ENCODE peak calls at places on chromosomes 3 and 15, in five cellular contexts. One of them, this sample, is unnamed.

GRCh38 chr15:66459818-66460615 is 37.5 kb downstream of the SNAPC5 start:
- DNase-seq in dorsolateral prefrontal cortex: no peak
- DNase-seq in Calu3: no peak
- DNase-seq in AG10803: peak; percentile 44
- DNase-seq in bronchial epithelial cell: peak; percentile 95
- DNase-seq in this sample: no peak

GRCh38 chr3:151169700-151170224 is 33.3 kb downstream of the GPR171 start:
- DNase-seq in dorsolateral prefrontal cortex: no peak
- DNase-seq in Calu3: no peak
- DNase-seq in AG10803: peak; percentile 30
- DNase-seq in bronchial epithelial cell: no peak
- DNase-seq in this sample: no peak

GRCh38 chr3:38267689-38268477 is 2.3 kb downstream of the SLC22A13 start:
- DNase-seq in dorsolateral prefrontal cortex: no peak
- DNase-seq in Calu3: no peak
- DNase-seq in AG10803: no peak
- DNase-seq in bronchial epithelial cell: no peak
- DNase-seq in this sample: no peak

GRCh38 chr3:134952372-134952771 is 157.3 kb downstream of the EPHB1 start:
- DNase-seq in dorsolateral prefrontal cortex: no peak
- DNase-seq in Calu3: no peak
- DNase-seq in AG10803: no peak
- DNase-seq in bronchial epithelial cell: no peak
- DNase-seq in this sample: no peak

GRCh38 chr15:80562846-80563245 is 132.3 kb upstream of the ABHD17C start:
- DNase-seq in dorsolateral prefrontal cortex: no peak
- DNase-seq in Calu3: no peak
- DNase-seq in AG10803: no peak
- DNase-seq in bronchial epithelial cell: no peak
- DNase-seq in this sample: no peak

GRCh38 chr15:79179597-79179996 is 89.0 kb upstream of the RASGRF1 start:
- DNase-seq in dorsolateral prefrontal cortex: no peak
- DNase-seq in Calu3: no peak
- DNase-seq in AG10803: no peak
- DNase-seq in bronchial epithelial cell: no peak
- DNase-seq in this sample: no peak

GRCh38 chr15:93007994-93008393 is 81.0 kb downstream of the RGMA start:
- DNase-seq in dorsolateral prefrontal cortex: no peak
- DNase-seq in Calu3: no peak
- DNase-seq in AG10803: no peak
- DNase-seq in bronchial epithelial cell: no peak
- DNase-seq in this sample: no peak

GRCh38 chr3:11662392-11662990 is 18.8 kb upstream of the VGLL4 start:
- DNase-seq in dorsolateral prefrontal cortex: no peak
- DNase-seq in Calu3: no peak
- DNase-seq in AG10803: peak; percentile 36
- DNase-seq in bronchial epithelial cell: peak; percentile 29
- DNase-seq in this sample: no peak

GRCh38 chr15:47652213-47652852 is 65.0 kb upstream of the SEMA6D start:
- DNase-seq in dorsolateral prefrontal cortex: no peak
- DNase-seq in Calu3: no peak
- DNase-seq in AG10803: no peak
- DNase-seq in bronchial epithelial cell: no peak
- DNase-seq in this sample: no peak

GRCh38 chr15:65914981-65915925 is 46.0 kb downstream of the RAB11A start:
- DNase-seq in dorsolateral prefrontal cortex: no peak
- DNase-seq in Calu3: no peak
- DNase-seq in AG10803: no peak
- DNase-seq in bronchial epithelial cell: no peak
- DNase-seq in this sample: no peak

GRCh38 chr15:74011610-74012009 is 17.1 kb downstream of the PML start:
- DNase-seq in dorsolateral prefrontal cortex: no peak
- DNase-seq in Calu3: no peak
- DNase-seq in AG10803: peak; percentile 42
- DNase-seq in bronchial epithelial cell: no peak
- DNase-seq in this sample: no peak
- TF ChIP-seq CTCF in dorsolateral prefrontal cortex: no peak
- TF ChIP-seq CTCF in Calu3: no peak
- TF ChIP-seq CTCF in AG10803: no peak
- TF ChIP-seq CTCF in bronchial epithelial cell: no peak
- TF ChIP-seq CTCF in this sample: no peak

GRCh38 chr3:138479355-138479964 is 45.0 kb downstream of the ESYT3 start:
- DNase-seq in dorsolateral prefrontal cortex: no peak
- DNase-seq in Calu3: peak; percentile 79
- DNase-seq in AG10803: peak; percentile 22
- DNase-seq in bronchial epithelial cell: peak; percentile 42
- DNase-seq in this sample: peak; percentile 60
- TF ChIP-seq CTCF in dorsolateral prefrontal cortex: peak; percentile 48
- TF ChIP-seq CTCF in Calu3: peak; percentile 92
- TF ChIP-seq CTCF in AG10803: peak; percentile 86
- TF ChIP-seq CTCF in bronchial epithelial cell: peak; percentile 73
- TF ChIP-seq CTCF in this sample: peak; percentile 77

GRCh38 chr15:90644526-90644925 is 72.6 kb upstream of the BLM start:
- DNase-seq in dorsolateral prefrontal cortex: no peak
- DNase-seq in Calu3: no peak
- DNase-seq in AG10803: no peak
- DNase-seq in bronchial epithelial cell: no peak
- DNase-seq in this sample: no peak

GRCh38 chr15:90640862-90641261 is 76.3 kb upstream of the BLM start:
- DNase-seq in dorsolateral prefrontal cortex: no peak
- DNase-seq in Calu3: no peak
- DNase-seq in AG10803: no peak
- DNase-seq in bronchial epithelial cell: no peak
- DNase-seq in this sample: no peak

GRCh38 chr15:90641581-90642463 is 75.3 kb upstream of the BLM start:
- DNase-seq in dorsolateral prefrontal cortex: no peak
- DNase-seq in Calu3: no peak
- DNase-seq in AG10803: no peak
- DNase-seq in bronchial epithelial cell: no peak
- DNase-seq in this sample: no peak

GRCh38 chr15:90643301-90643632 is 73.9 kb upstream of the BLM start:
- DNase-seq in dorsolateral prefrontal cortex: no peak
- DNase-seq in Calu3: no peak
- DNase-seq in AG10803: no peak
- DNase-seq in bronchial epithelial cell: no peak
- DNase-seq in this sample: no peak

DNA sequence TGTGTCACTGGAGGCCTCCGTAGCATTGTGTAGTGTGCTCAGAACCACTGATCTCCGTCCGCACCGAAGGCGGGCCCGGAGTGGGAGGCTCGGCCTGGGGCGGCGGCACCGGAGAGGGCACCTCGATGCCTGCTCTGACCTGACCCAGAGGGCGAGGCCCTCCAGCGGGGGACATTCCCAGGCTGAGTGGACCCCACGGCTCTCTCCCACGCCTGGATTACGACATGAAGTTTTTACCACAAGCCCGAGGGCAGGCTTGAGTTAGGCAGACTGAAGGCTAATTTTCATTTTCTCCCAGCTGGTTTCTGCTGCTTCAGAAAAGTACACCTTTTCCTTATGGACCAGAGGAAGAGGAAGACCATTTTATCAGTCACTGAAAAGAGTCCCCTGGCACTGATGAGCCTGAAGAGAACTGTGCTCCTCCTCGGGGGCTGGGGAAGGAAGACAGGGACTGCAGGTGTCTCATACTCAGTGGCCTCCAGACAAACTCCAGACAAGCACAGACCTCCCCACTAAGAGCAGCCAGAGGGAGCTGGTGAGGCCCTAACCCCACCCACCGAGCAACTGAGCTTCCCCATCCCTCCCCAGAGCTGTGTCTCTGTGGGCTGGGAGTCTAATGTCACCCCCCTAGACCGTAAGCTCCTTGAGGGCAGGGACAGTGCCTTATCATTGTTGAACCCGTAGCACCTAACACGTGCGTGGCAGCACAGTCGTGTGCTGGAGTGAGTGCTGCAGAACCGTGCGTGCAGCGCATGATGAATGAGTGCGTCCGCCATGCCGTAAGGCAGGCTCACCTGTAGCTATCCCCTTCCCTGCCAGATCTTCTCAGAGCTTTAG is 74.5 kb upstream of the BLM start:
- DNase-seq in dorsolateral prefrontal cortex: no peak
- DNase-seq in Calu3: no peak
- DNase-seq in AG10803: no peak
- DNase-seq in bronchial epithelial cell: no peak
- DNase-seq in this sample: no peak
- TF ChIP-seq CTCF in dorsolateral prefrontal cortex: no peak
- TF ChIP-seq CTCF in Calu3: no peak
- TF ChIP-seq CTCF in AG10803: peak; percentile 15
- TF ChIP-seq CTCF in bronchial epithelial cell: peak; percentile 11
- TF ChIP-seq CTCF in this sample: no peak

DNA sequence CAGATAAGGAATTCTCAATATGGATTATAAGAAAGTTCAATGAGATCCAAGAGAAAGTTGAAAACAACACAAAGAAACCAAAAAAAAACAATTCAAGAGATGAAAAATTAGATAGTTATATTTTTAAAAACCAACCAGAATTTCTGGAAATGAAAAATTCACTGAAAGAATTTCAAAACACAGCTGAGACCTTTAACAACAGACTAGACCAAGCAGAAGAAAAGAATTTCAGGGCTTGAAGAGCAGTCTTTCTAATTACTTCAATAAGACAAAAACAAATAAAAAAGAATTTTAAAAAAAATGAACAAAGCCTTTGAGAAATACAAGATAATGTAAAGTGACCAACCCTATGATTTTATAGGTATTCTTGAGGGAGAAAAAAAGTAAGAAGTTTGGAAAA is 155.4 kb downstream of the ZMAT3 start:
- DNase-seq in dorsolateral prefrontal cortex: no peak
- DNase-seq in Calu3: no peak
- DNase-seq in AG10803: no peak
- DNase-seq in bronchial epithelial cell: no peak
- DNase-seq in this sample: no peak
- TF ChIP-seq CTCF in dorsolateral prefrontal cortex: no peak
- TF ChIP-seq CTCF in Calu3: no peak
- TF ChIP-seq CTCF in AG10803: no peak
- TF ChIP-seq CTCF in bronchial epithelial cell: no peak
- TF ChIP-seq CTCF in this sample: no peak

GRCh38 chr15:90138071-90138833 is 36.0 kb upstream of the IDH2 start:
- DNase-seq in dorsolateral prefrontal cortex: no peak
- DNase-seq in Calu3: no peak
- DNase-seq in AG10803: no peak
- DNase-seq in bronchial epithelial cell: no peak
- DNase-seq in this sample: no peak
- TF ChIP-seq CTCF in dorsolateral prefrontal cortex: no peak
- TF ChIP-seq CTCF in Calu3: no peak
- TF ChIP-seq CTCF in AG10803: no peak
- TF ChIP-seq CTCF in bronchial epithelial cell: no peak
- TF ChIP-seq CTCF in this sample: no peak

GRCh38 chr3:4865714-4866113 is 113.5 kb upstream of the BHLHE40 start:
- DNase-seq in dorsolateral prefrontal cortex: no peak
- DNase-seq in Calu3: no peak
- DNase-seq in AG10803: no peak
- DNase-seq in bronchial epithelial cell: no peak
- DNase-seq in this sample: no peak
- TF ChIP-seq CTCF in dorsolateral prefrontal cortex: no peak
- TF ChIP-seq CTCF in Calu3: no peak
- TF ChIP-seq CTCF in AG10803: no peak
- TF ChIP-seq CTCF in bronchial epithelial cell: no peak
- TF ChIP-seq CTCF in this sample: no peak

GRCh38 chr15:83657549-83657948 is 3.6 kb downstream of the ADAMTSL3 start:
- DNase-seq in dorsolateral prefrontal cortex: no peak
- DNase-seq in Calu3: no peak
- DNase-seq in AG10803: no peak
- DNase-seq in bronchial epithelial cell: no peak
- DNase-seq in this sample: no peak
- TF ChIP-seq CTCF in dorsolateral prefrontal cortex: no peak
- TF ChIP-seq CTCF in Calu3: peak; percentile 45
- TF ChIP-seq CTCF in AG10803: no peak
- TF ChIP-seq CTCF in bronchial epithelial cell: no peak
- TF ChIP-seq CTCF in this sample: peak; percentile 42

DNA sequence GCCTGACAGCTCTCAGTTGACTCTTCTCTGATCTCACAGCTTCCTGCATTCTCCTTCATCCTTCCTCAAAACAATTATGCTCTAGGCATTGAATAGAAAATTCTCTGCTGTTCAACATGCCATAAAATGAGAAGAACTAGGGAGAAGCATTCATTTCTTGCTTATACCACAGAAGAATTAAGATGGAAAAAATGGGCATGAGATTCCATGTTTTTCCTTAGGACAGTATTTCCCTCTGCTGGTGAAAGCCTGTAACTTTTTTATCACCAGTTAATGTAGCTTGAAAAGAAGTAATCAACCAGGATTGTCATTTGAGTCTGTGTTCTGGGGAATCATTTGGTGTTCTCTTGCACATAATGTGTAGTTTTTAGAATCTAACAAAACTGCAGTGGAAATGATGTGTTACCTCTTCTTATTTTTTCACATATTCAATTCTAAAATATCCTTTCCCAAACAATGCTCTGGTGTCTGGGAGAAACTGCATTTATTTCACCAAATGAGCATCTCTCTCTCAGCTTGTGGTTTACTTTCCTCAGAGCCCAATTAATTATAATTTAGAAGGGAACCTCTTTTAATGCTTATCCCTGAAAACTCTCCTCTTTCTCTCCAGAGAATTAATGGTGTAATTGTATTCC is 92.8 kb upstream of the DCBLD2 start:
- DNase-seq in dorsolateral prefrontal cortex: no peak
- DNase-seq in Calu3: no peak
- DNase-seq in AG10803: peak; percentile 70
- DNase-seq in bronchial epithelial cell: peak; percentile 60
- DNase-seq in this sample: no peak
- TF ChIP-seq CTCF in dorsolateral prefrontal cortex: peak; percentile 87
- TF ChIP-seq CTCF in Calu3: peak; percentile 31
- TF ChIP-seq CTCF in AG10803: peak; percentile 83
- TF ChIP-seq CTCF in bronchial epithelial cell: peak; percentile 48
- TF ChIP-seq CTCF in this sample: peak; percentile 79

GRCh38 chr3:188769833-188770232 is 401.9 kb upstream of the TPRG1 start:
- DNase-seq in dorsolateral prefrontal cortex: no peak
- DNase-seq in Calu3: no peak
- DNase-seq in AG10803: no peak
- DNase-seq in bronchial epithelial cell: no peak
- DNase-seq in this sample: no peak

GRCh38 chr3:188759516-188760005 is 412.2 kb upstream of the TPRG1 start:
- DNase-seq in dorsolateral prefrontal cortex: no peak
- DNase-seq in Calu3: no peak
- DNase-seq in AG10803: no peak
- DNase-seq in bronchial epithelial cell: no peak
- DNase-seq in this sample: no peak

GRCh38 chr3:188760408-188760807 is 411.4 kb upstream of the TPRG1 start:
- DNase-seq in dorsolateral prefrontal cortex: no peak
- DNase-seq in Calu3: no peak
- DNase-seq in AG10803: peak; percentile 25
- DNase-seq in bronchial epithelial cell: peak; percentile 93
- DNase-seq in this sample: no peak

GRCh38 chr3:188764609-188765008 is 407.2 kb upstream of the TPRG1 start:
- DNase-seq in dorsolateral prefrontal cortex: no peak
- DNase-seq in Calu3: no peak
- DNase-seq in AG10803: no peak
- DNase-seq in bronchial epithelial cell: no peak
- DNase-seq in this sample: no peak
- TF ChIP-seq CTCF in dorsolateral prefrontal cortex: no peak
- TF ChIP-seq CTCF in Calu3: no peak
- TF ChIP-seq CTCF in AG10803: no peak
- TF ChIP-seq CTCF in bronchial epithelial cell: no peak
- TF ChIP-seq CTCF in this sample: no peak

This sample was measured in neural crest cell.